ENCODE peak calls at places on chromosomes 13 and 19, in nine cellular contexts. D is ovary, O is heart left ventricle, P is uterus, C is sigmoid colon, E is A549, U is adrenal gland, W is Peyer's patch, I is body of pancreas. L is an unnamed sample.

GRCh38 chr13:99432637-99433542 is 68.4 kb upstream of the TM9SF2 start:
- DNase-seq in C (peak; percentile 87), W (peak; percentile 79), O (peak; percentile 70), E (peak; percentile 61), U (peak; percentile 91), I (peak; percentile 38), D (peak; percentile 19), P (no peak), L (peak; percentile 62)

GRCh38 chr13:98984983-98985382 is 7.1 kb upstream of the DOCK9 start:
- DNase-seq in E (no peak), C (no peak), O (no peak), W (no peak), U (no peak), I (no peak), D (no peak), P (no peak), L (no peak)

GRCh38 chr19:1651061-1651547 is 1.3 kb downstream of the TCF3 start:
- DNase-seq in W (peak; percentile 52), U (no peak), I (no peak), D (no peak), P (no peak), C (peak; percentile 60), O (peak; percentile 19), E (no peak), L (peak; percentile 70)

GRCh38 chr13:47326061-47326460 is 429.2 kb upstream of the HTR2A start:
- DNase-seq in P (no peak), E (no peak), C (no peak), O (no peak), W (no peak), U (no peak), I (no peak), D (no peak), L (no peak)

GRCh38 chr19:42135836-42136235 is 3.6 kb upstream of the POU2F2 start:
- DNase-seq in P (no peak), E (no peak), W (no peak), I (no peak), O (no peak), U (no peak), C (no peak), D (no peak), L (no peak)

GRCh38 chr13:21534760-21535159 is 69.2 kb downstream of the MICU2 start:
- DNase-seq in W (no peak), D (no peak), E (no peak), O (no peak), I (no peak), U (no peak), C (no peak), P (no peak), L (no peak)

GRCh38 chr19:51535535-51535934 is 4.1 kb upstream of the SIGLEC6 start:
- DNase-seq in U (no peak), P (no peak), I (no peak), D (no peak), O (no peak), C (no peak), E (no peak), W (no peak), L (no peak)

GRCh38 chr13:21478881-21479808 is 20.0 kb upstream of the ZDHHC20 start:
- DNase-seq in E (peak; percentile 71), U (no peak), D (no peak), O (no peak), W (no peak), I (peak; percentile 35), P (no peak), C (no peak), L (peak; percentile 30)

GRCh38 chr13:47555235-47555634 is 445.8 kb downstream of the SUCLA2 start:
- DNase-seq in O (no peak), I (no peak), P (no peak), C (no peak), D (no peak), W (no peak), U (no peak), E (no peak), L (no peak)

GRCh38 chr13:30111810-30112209 is 195.5 kb downstream of the KATNAL1 start:
- DNase-seq in W (no peak), C (no peak), P (no peak), O (no peak), E (peak; percentile 6), I (no peak), D (no peak), U (no peak), L (no peak)

GRCh38 chr19:17881701-17882100 is 10.0 kb downstream of the SLC5A5 start:
- DNase-seq in E (no peak), P (no peak), I (no peak), U (no peak), D (no peak), W (no peak), C (no peak), O (no peak), L (no peak)

GRCh38 chr13:112392719-112393118 is 16.6 kb downstream of the SPACA7 start:
- DNase-seq in P (no peak), C (no peak), E (no peak), D (no peak), W (no peak), O (no peak), I (no peak), U (no peak), L (no peak)
- TF ChIP-seq CTCF in P (no peak), C (no peak), E (no peak), D (no peak), W (no peak), O (no peak), I (no peak), U (no peak), L (no peak)

DNA sequence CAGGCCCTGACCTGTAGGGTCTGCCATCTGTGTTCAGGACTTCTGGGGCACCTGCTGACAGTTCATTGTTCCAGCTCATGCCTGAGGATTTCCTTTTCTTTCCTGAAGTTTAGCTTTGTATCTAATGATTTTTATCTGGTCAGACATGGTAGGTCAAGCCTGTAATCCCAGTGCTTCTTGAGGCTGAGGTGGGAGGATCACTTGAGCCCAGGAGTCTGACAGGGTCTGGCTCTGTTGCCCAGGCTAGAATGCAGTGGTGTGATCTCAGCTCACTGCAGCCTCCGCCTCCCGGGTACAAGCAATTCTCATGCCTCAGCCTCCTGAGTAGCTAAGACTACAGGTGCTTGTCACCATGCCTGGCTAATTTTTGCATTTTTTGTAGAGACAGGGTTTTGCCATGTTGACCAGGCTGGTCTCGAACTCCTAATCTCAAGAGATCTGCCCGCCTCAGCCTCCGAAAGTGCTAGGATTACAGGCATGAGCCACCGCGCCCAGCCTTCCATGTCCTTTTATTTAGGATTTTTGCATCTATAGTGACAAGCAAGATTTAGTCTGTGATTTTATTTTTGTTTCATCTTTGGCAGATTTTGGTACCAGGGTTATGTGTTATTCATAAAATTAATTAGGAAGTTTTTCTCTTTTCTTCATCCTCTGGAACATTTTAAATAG is 33.2 kb downstream of the CHST8 start:
- DNase-seq in W (no peak), E (no peak), O (no peak), I (no peak), D (no peak), P (no peak), U (no peak), C (no peak), L (no peak)
- H3K4me3 ChIP-seq in W (no peak overlapping the region), E (no peak overlapping the region), O (no peak overlapping the region), I (no peak overlapping the region), D (no peak overlapping the region), P (no peak overlapping the region), U (no peak overlapping the region), C (no peak overlapping the region), L (no peak overlapping the region)

DNA sequence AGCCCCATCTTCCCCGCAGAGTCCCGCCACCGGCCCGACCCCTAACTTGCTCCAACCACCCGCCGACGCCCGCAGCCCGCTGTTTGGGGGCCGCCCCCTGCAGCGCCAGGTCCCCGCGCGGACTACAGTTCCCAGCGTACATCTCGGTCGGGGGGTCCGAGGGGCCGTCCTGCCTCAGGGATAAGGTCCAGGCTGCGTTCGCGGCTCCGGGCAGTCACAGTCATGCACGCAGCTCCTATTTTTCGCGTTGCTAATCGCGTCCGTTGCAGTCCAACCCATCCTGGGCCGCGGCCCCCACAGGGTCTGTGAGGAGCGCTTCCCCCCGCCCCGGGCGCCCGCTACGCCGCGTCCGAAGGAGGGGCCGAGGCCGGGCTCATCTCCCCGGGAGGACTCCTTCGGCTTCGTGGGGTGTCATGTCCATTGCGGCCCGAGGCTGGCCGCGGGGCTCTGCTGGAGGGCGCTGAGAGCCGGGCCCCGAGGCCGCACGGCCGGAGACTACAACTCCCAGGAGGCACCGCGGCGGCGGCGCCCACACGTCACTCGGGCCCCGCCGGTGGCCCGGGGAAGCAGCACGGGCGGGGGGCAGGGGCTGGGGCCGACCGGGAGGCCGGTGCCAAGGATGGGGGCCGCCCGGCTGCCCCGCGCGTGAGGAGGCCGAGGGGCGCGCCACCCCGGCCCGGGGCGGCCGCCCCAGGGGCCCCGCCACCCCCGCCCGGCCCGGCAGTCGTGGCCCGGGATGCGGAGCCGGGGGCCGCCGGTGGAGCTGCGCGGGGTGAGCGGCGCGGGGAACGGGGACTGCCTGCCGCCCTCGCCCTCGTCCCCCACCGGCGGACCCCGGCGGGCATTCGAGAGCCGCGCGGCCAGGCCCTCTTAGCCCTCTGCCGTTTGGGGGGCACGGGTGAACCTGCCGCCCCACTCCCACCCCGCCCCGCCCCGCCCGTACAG is at the start of gene MAP3K10:
- DNase-seq in D (peak; percentile 63), O (peak; percentile 79), I (peak; percentile 75), W (peak; percentile 71), E (peak; percentile 82), C (peak; percentile 87), U (peak; percentile 82), P (peak; percentile 80), L (peak; percentile 78)
- TF ChIP-seq POLR2A in D (no peak), O (peak; percentile 37), I (peak; percentile 42), W (peak; percentile 23), E (peak; percentile 33), C (no peak), U (peak; percentile 54), P (peak; percentile 47), L (no peak)

GRCh38 chr19:50313812-50314536 is 15.2 kb downstream of the KCNC3 start:
- DNase-seq in E (no peak), U (no peak), W (no peak), D (no peak), O (no peak), C (no peak), P (no peak), I (peak; percentile 49), L (no peak)

GRCh38 chr19:50318438-50318837 is 10.7 kb downstream of the KCNC3 start:
- DNase-seq in I (no peak), P (no peak), D (no peak), E (no peak), C (no peak), U (no peak), O (no peak), W (no peak), L (no peak)

GRCh38 chr19:50317115-50317514 is 12.1 kb downstream of the KCNC3 start:
- DNase-seq in E (no peak), P (no peak), C (no peak), U (no peak), W (no peak), D (no peak), I (no peak), O (no peak), L (no peak)

GRCh38 chr19:50314724-50315700 is 14.2 kb downstream of the KCNC3 start:
- DNase-seq in E (no peak), C (no peak), W (no peak), O (no peak), P (no peak), D (no peak), U (no peak), I (no peak), L (no peak)

GRCh38 chr19:50315773-50316448 is 13.3 kb downstream of the KCNC3 start:
- DNase-seq in C (no peak), P (no peak), U (no peak), W (no peak), D (no peak), E (peak; percentile 76), I (no peak), O (no peak), L (no peak)
- TF ChIP-seq CTCF in C (no peak), P (no peak), U (no peak), W (no peak), D (no peak), E (no peak), I (no peak), O (no peak), L (no peak)

GRCh38 chr13:33205224-33205623 is 80.3 kb downstream of the STARD13 start:
- DNase-seq in D (no peak), E (no peak), O (no peak), U (no peak), W (no peak), P (no peak), C (no peak), I (no peak), L (no peak)
- H3K4me3 ChIP-seq in D (peak overlapping the region; percentile 27), E (no peak overlapping the region), O (peak overlapping the region; percentile 56), U (peak overlapping the region; percentile 41), W (no peak overlapping the region), P (peak overlapping the region; percentile 31), C (peak overlapping the region; percentile 58), I (no peak overlapping the region), L (peak overlapping the region; percentile 4)

L was measured in transverse colon.